ENCODE peak calls at places on chromosome 1, in four cellular contexts. W is left lung, O is iris pigment epithelial cell, A is left cardiac atrium. V is an unnamed sample.

GRCh38 chr1:55378582-55378981 is 163.4 kb upstream of the USP24 start:
- DNase-seq in W (no peak), A (no peak), O (peak; percentile 50), V (peak; percentile 59)

GRCh38 chr1:208272311-208272710 is 28.1 kb upstream of the PLXNA2 start:
- DNase-seq in A (no peak), O (no peak), W (no peak), V (no peak)

GRCh38 chr1:220889848-220890287 is 10.6 kb downstream of the HLX start:
- DNase-seq in W (no peak), A (no peak), O (no peak), V (no peak)

GRCh38 chr1:30051777-30052176 is 671.6 kb downstream of the MATN1 start:
- DNase-seq in A (no peak), O (no peak), W (no peak), V (no peak)

GRCh38 chr1:173410794-173411236 is 66.3 kb upstream of the PRDX6 start:
- DNase-seq in A (no peak), O (no peak), W (no peak), V (no peak)

GRCh38 chr1:33735624-33736023 is 128.3 kb upstream of the HMGB4 start:
- DNase-seq in A (no peak), O (peak; percentile 4), W (no peak), V (no peak)

GRCh38 chr1:60596791-60597748 is 485.3 kb upstream of the NFIA start:
- DNase-seq in O (peak; percentile 69), W (no peak), A (no peak), V (no peak)

GRCh38 chr1:33276573-33277298 is 20.4 kb downstream of the ZNF362 start:
- DNase-seq in O (no peak), W (no peak), A (no peak), V (no peak)

GRCh38 chr1:167772436-167772835 is 50.7 kb downstream of the MPZL1 start:
- DNase-seq in A (no peak), O (no peak), W (no peak), V (no peak)

GRCh38 chr1:233172201-233172600 is 123.3 kb downstream of the PCNX2 start:
- DNase-seq in W (no peak), O (peak; percentile 72), A (no peak), V (no peak)

GRCh38 chr1:85655315-85655714 is 52.9 kb downstream of the ZNHIT6 start:
- DNase-seq in W (no peak), O (no peak), A (no peak), V (no peak)

GRCh38 chr1:116320846-116321245 is 52.2 kb upstream of the ATP1A1 start:
- DNase-seq in W (no peak), A (no peak), O (no peak), V (no peak)

GRCh38 chr1:168603501-168604107 is 27.2 kb downstream of the XCL1 start:
- DNase-seq in O (peak; percentile 60), A (peak; percentile 81), W (peak; percentile 66), V (peak; percentile 85)

GRCh38 chr1:159828916-159829634 is 2.4 kb downstream of the SLAMF8 start:
- DNase-seq in W (peak; percentile 75), A (peak; percentile 49), O (no peak), V (no peak)